ENCODE peak calls at places on chromosomes 16 and 17, in five cellular contexts. One of them, this sample, is unnamed.
A peak's percentile ranks its signal among the peaks of the same experiment; 100 is the strongest.

GRCh38 chr17:2174471-2175293 is 119.8 kb downstream of the HIC1 start:
- DNase-seq in non-pigmented ciliary epithelial cell: peak; percentile 95
- DNase-seq in cardiac fibroblast: peak; percentile 98
- DNase-seq in activated effector memory CD4-positive, alpha-beta T cell treated with anti-CD3 and anti-CD28 coated beads, Interleukin-2, amount 50 U/mL, for 16 hours: no peak
- DNase-seq in frontal cortex: no peak
- DNase-seq in this sample: no peak

GRCh38 chr16:85117418-85117817 is 5.1 kb upstream of the CIBAR2 start:
- DNase-seq in non-pigmented ciliary epithelial cell: no peak
- DNase-seq in cardiac fibroblast: no peak
- DNase-seq in activated effector memory CD4-positive, alpha-beta T cell treated with anti-CD3 and anti-CD28 coated beads, Interleukin-2, amount 50 U/mL, for 16 hours: no peak
- DNase-seq in frontal cortex: no peak
- DNase-seq in this sample: no peak

GRCh38 chr16:79170565-79171242 is 429.8 kb downstream of the MAF start:
- DNase-seq in non-pigmented ciliary epithelial cell: no peak
- DNase-seq in cardiac fibroblast: peak; percentile 32
- DNase-seq in activated effector memory CD4-positive, alpha-beta T cell treated with anti-CD3 and anti-CD28 coated beads, Interleukin-2, amount 50 U/mL, for 16 hours: no peak
- DNase-seq in frontal cortex: no peak
- DNase-seq in this sample: no peak

GRCh38 chr16:4679156-4679853 is 14.1 kb upstream of the NUDT16L1 start:
- DNase-seq in non-pigmented ciliary epithelial cell: no peak
- DNase-seq in cardiac fibroblast: no peak
- DNase-seq in activated effector memory CD4-positive, alpha-beta T cell treated with anti-CD3 and anti-CD28 coated beads, Interleukin-2, amount 50 U/mL, for 16 hours: no peak
- DNase-seq in frontal cortex: no peak
- DNase-seq in this sample: no peak

GRCh38 chr17:68029512-68030215 is 5.9 kb upstream of the KPNA2 start:
- DNase-seq in non-pigmented ciliary epithelial cell: no peak
- DNase-seq in cardiac fibroblast: no peak
- DNase-seq in activated effector memory CD4-positive, alpha-beta T cell treated with anti-CD3 and anti-CD28 coated beads, Interleukin-2, amount 50 U/mL, for 16 hours: no peak
- DNase-seq in frontal cortex: no peak
- DNase-seq in this sample: no peak

GRCh38 chr16:7140899-7141298 is 191.7 kb upstream of the RBFOX1 start:
- DNase-seq in non-pigmented ciliary epithelial cell: no peak
- DNase-seq in cardiac fibroblast: no peak
- DNase-seq in activated effector memory CD4-positive, alpha-beta T cell treated with anti-CD3 and anti-CD28 coated beads, Interleukin-2, amount 50 U/mL, for 16 hours: no peak
- DNase-seq in frontal cortex: no peak
- DNase-seq in this sample: no peak

GRCh38 chr16:48426244-48427135 is 41.3 kb upstream of the SIAH1 start:
- DNase-seq in non-pigmented ciliary epithelial cell: no peak
- DNase-seq in cardiac fibroblast: peak; percentile 67
- DNase-seq in activated effector memory CD4-positive, alpha-beta T cell treated with anti-CD3 and anti-CD28 coated beads, Interleukin-2, amount 50 U/mL, for 16 hours: no peak
- DNase-seq in frontal cortex: no peak
- DNase-seq in this sample: no peak

GRCh38 chr16:12078405-12079245 is 102.1 kb downstream of the SNX29 start:
- DNase-seq in non-pigmented ciliary epithelial cell: no peak
- DNase-seq in cardiac fibroblast: no peak
- DNase-seq in activated effector memory CD4-positive, alpha-beta T cell treated with anti-CD3 and anti-CD28 coated beads, Interleukin-2, amount 50 U/mL, for 16 hours: peak; percentile 61
- DNase-seq in frontal cortex: no peak
- DNase-seq in this sample: no peak

GRCh38 chr17:45019177-45019711 is 32.2 kb downstream of the DCAKD start:
- DNase-seq in non-pigmented ciliary epithelial cell: no peak
- DNase-seq in cardiac fibroblast: peak; percentile 61
- DNase-seq in activated effector memory CD4-positive, alpha-beta T cell treated with anti-CD3 and anti-CD28 coated beads, Interleukin-2, amount 50 U/mL, for 16 hours: peak; percentile 76
- DNase-seq in frontal cortex: peak; percentile 76
- DNase-seq in this sample: peak; percentile 78

GRCh38 chr17:47193931-47194481 is 4.9 kb upstream of the CDC27 start:
- DNase-seq in non-pigmented ciliary epithelial cell: no peak
- DNase-seq in cardiac fibroblast: no peak
- DNase-seq in activated effector memory CD4-positive, alpha-beta T cell treated with anti-CD3 and anti-CD28 coated beads, Interleukin-2, amount 50 U/mL, for 16 hours: no peak
- DNase-seq in frontal cortex: no peak
- DNase-seq in this sample: no peak

GRCh38 chr16:1859650-1860049 is 12.3 kb downstream of the MEIOB start:
- DNase-seq in non-pigmented ciliary epithelial cell: no peak
- DNase-seq in cardiac fibroblast: no peak
- DNase-seq in activated effector memory CD4-positive, alpha-beta T cell treated with anti-CD3 and anti-CD28 coated beads, Interleukin-2, amount 50 U/mL, for 16 hours: no peak
- DNase-seq in frontal cortex: no peak
- DNase-seq in this sample: no peak

GRCh38 chr16:8581923-8582580 is 8.3 kb downstream of the TMEM114 start:
- DNase-seq in non-pigmented ciliary epithelial cell: no peak
- DNase-seq in cardiac fibroblast: no peak
- DNase-seq in activated effector memory CD4-positive, alpha-beta T cell treated with anti-CD3 and anti-CD28 coated beads, Interleukin-2, amount 50 U/mL, for 16 hours: no peak
- DNase-seq in frontal cortex: peak; percentile 26
- DNase-seq in this sample: no peak

GRCh38 chr17:74763565-74764387 is 12.4 kb downstream of the NAT9 start:
- DNase-seq in non-pigmented ciliary epithelial cell: no peak
- DNase-seq in cardiac fibroblast: no peak
- DNase-seq in activated effector memory CD4-positive, alpha-beta T cell treated with anti-CD3 and anti-CD28 coated beads, Interleukin-2, amount 50 U/mL, for 16 hours: no peak
- DNase-seq in frontal cortex: no peak
- DNase-seq in this sample: no peak

GRCh38 chr17:62163847-62164246 is 98.8 kb upstream of the MED13 start:
- DNase-seq in non-pigmented ciliary epithelial cell: no peak
- DNase-seq in cardiac fibroblast: no peak
- DNase-seq in activated effector memory CD4-positive, alpha-beta T cell treated with anti-CD3 and anti-CD28 coated beads, Interleukin-2, amount 50 U/mL, for 16 hours: no peak
- DNase-seq in frontal cortex: no peak
- DNase-seq in this sample: no peak

GRCh38 chr16:47787695-47788094 is 326.6 kb downstream of the PHKB start:
- DNase-seq in non-pigmented ciliary epithelial cell: no peak
- DNase-seq in cardiac fibroblast: peak; percentile 16
- DNase-seq in activated effector memory CD4-positive, alpha-beta T cell treated with anti-CD3 and anti-CD28 coated beads, Interleukin-2, amount 50 U/mL, for 16 hours: no peak
- DNase-seq in frontal cortex: no peak
- DNase-seq in this sample: no peak

GRCh38 chr17:17362531-17362930 is 59.4 kb downstream of the NT5M start:
- DNase-seq in non-pigmented ciliary epithelial cell: no peak
- DNase-seq in cardiac fibroblast: no peak
- DNase-seq in activated effector memory CD4-positive, alpha-beta T cell treated with anti-CD3 and anti-CD28 coated beads, Interleukin-2, amount 50 U/mL, for 16 hours: peak; percentile 41
- DNase-seq in frontal cortex: no peak
- DNase-seq in this sample: no peak

This sample was measured in cerebellum.